ENCODE peak calls at places on chromosomes 12 and 14, in four cellular contexts. Z is astrocyte of the cerebellum, R is tibial artery, T is uterus. L is an unnamed sample.

GRCh38 chr14:99554184-99554583 is 49.8 kb downstream of the CCDC85C start:
- DNase-seq in Z (no peak), R (no peak), T (no peak), L (peak; percentile 52)

GRCh38 chr12:33795536-33795935 is 226.8 kb upstream of the ALG10 start:
- DNase-seq in Z (no peak), R (no peak), T (no peak), L (no peak)

GRCh38 chr14:100842799-100843198 is 16.9 kb downstream of the MEG3 start:
- DNase-seq in Z (peak; percentile 87), R (no peak), T (peak; percentile 52), L (no peak)

GRCh38 chr12:69415471-69416275 is 54.5 kb upstream of the FRS2 start:
- DNase-seq in Z (peak; percentile 87), R (peak; percentile 73), T (peak; percentile 56), L (peak; percentile 32)

GRCh38 chr12:48629541-48629940 is 52.5 kb downstream of the KANSL2 start:
- DNase-seq in Z (no peak), R (no peak), T (no peak), L (no peak)

GRCh38 chr12:53049582-53050318 is at the start of gene TNS2:
- DNase-seq in Z (no peak), R (peak; percentile 95), T (peak; percentile 81), L (peak; percentile 84)

GRCh38 chr12:69687390-69687789 is 11.7 kb downstream of the BEST3 start:
- DNase-seq in Z (no peak), R (no peak), T (no peak), L (no peak)

GRCh38 chr12:44876554-44877275 is 600 bp upstream of the NELL2 start:
- DNase-seq in Z (no peak), R (peak; percentile 59), T (no peak), L (peak; percentile 14)

GRCh38 chr14:51614707-51615106 is 37.0 kb upstream of the FRMD6 start:
- DNase-seq in Z (peak; percentile 71), R (no peak), T (no peak), L (no peak)

GRCh38 chr12:121770388-121770787 is 23.1 kb downstream of the RHOF start:
- DNase-seq in Z (no peak), R (no peak), T (no peak), L (no peak)

GRCh38 chr12:65171870-65172269 is 2.5 kb downstream of the LEMD3 start:
- DNase-seq in Z (no peak), R (no peak), T (no peak), L (no peak)
- H3K4me3 ChIP-seq in Z (peak overlapping the region; percentile 87), R (peak overlapping the region; percentile 69), T (no peak overlapping the region), L (no peak overlapping the region)

GRCh38 chr14:32405856-32406255 is 76.8 kb downstream of the AKAP6 start:
- DNase-seq in Z (no peak), R (no peak), T (no peak), L (no peak)
- TF ChIP-seq CTCF in Z (no peak), R (no peak), T (no peak), L (no peak)

DNA sequence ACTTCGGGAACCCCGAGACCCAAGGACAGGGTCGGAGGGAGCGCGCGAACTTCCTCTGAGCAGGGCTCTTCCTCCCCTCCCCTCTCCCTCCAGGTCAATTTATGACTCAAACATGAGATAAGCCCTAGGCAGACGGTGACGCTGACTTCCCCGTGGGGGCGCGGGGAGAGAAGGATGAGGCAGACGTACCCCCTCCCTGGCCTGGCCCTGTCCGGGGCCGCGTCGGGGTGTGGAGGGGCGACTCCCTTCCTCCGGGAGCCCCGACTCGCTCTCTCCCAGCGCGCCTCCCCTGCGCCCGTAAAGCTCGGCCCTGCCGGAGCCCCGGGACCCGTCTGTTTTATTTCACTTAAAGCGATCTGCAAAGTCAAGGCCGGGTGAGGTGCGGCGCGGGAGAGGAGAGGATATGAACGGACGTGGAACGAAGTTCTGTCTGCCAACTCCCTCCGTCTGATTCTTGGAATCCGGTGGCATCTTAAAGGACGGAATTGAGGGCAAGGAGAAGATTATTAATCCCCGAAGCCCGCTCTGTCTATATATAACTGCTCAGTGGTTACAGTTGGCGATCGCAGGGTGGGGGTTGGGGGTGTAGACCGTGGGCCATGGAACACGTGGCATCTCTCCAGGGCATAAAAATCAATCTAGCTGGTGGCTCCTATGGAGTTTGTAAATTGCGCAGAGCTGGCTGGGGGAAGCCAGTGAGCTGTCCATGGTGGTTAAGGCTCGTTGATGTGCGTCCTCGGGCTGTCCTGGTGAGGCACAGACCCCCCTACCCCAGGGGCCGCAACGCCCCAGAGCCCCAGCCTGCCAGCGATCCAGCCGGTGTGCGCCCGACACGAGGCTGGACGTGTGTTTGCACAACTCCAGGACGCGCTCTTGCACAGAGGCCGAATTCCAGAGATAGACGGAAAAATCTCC is 2.9 kb upstream of the PTHLH start:
- DNase-seq in Z (no peak), R (no peak), T (no peak), L (peak; percentile 10)
- H3K4me3 ChIP-seq in Z (peak overlapping the region; percentile 38), R (peak overlapping the region; percentile 27), T (peak overlapping the region; percentile 10), L (peak overlapping the region; percentile 16)

GRCh38 chr12:109583733-109584132 is 10.1 kb downstream of the MVK start:
- DNase-seq in Z (no peak), R (no peak), T (no peak), L (no peak)

GRCh38 chr12:109581856-109582255 is 8.3 kb downstream of the MVK start:
- DNase-seq in Z (no peak), R (no peak), T (no peak), L (no peak)

GRCh38 chr12:109580684-109581333 is 7.2 kb downstream of the MVK start:
- DNase-seq in Z (no peak), R (no peak), T (no peak), L (no peak)

GRCh38 chr12:109581334-109581691 is 7.7 kb downstream of the MVK start:
- DNase-seq in Z (no peak), R (no peak), T (no peak), L (no peak)

GRCh38 chr12:109582636-109583035 is 9.0 kb downstream of the MVK start:
- DNase-seq in Z (no peak), R (no peak), T (no peak), L (peak; percentile 17)
- TF ChIP-seq CTCF in Z (no peak), R (no peak), T (no peak), L (no peak)

GRCh38 chr12:93322784-93323183 is 54.9 kb upstream of the NUDT4 start:
- DNase-seq in Z (no peak), R (no peak), T (no peak), L (no peak)

GRCh38 chr12:93325855-93326254 is 51.9 kb upstream of the NUDT4 start:
- DNase-seq in Z (peak; percentile 44), R (no peak), T (no peak), L (no peak)

GRCh38 chr12:93318720-93319522 is 58.8 kb upstream of the NUDT4 start:
- DNase-seq in Z (no peak), R (no peak), T (no peak), L (no peak)

GRCh38 chr12:93319523-93320045 is 58.1 kb upstream of the NUDT4 start:
- DNase-seq in Z (no peak), R (no peak), T (no peak), L (no peak)

GRCh38 chr12:93323625-93324165 is 54.0 kb upstream of the NUDT4 start:
- DNase-seq in Z (no peak), R (no peak), T (no peak), L (no peak)
- H3K4me3 ChIP-seq in Z (no peak overlapping the region), R (no peak overlapping the region), T (no peak overlapping the region), L (no peak overlapping the region)

GRCh38 chr12:111687255-111687654 is 1.4 kb downstream of the ACAD10 start:
- DNase-seq in Z (no peak), R (no peak), T (no peak), L (no peak)
- TF ChIP-seq CTCF in Z (no peak), R (no peak), T (no peak), L (no peak)

DNA sequence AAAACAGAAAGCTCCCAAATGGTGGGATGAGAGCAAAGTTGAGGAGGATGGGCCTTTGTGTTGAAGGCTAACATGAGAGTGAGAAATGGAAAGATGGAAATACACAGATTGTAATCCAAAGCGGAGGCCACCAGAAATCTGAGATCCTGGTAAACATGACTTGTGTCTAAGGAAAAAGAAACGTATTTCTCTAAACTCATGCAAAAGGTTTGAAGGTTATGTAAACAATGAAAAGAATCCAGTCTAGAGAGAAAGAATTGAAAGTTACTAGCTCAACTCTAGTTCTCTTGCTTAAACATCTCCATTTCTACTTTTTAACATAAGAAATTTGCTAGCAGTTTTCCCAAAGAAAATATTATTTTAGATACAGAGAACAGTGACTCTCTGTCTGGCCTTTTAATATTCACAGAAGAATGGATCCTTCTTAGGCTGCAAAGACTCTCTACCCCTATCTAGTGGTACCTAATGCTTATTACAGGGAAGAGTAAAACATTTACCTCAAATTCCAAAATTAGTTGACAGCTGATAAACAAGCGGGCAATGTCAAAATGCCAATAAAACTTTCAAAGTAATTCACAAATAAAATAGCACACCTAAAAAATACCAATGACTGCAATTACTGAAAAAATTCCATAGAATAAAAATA is 75.8 kb upstream of the SOX5 start:
- DNase-seq in Z (no peak), R (no peak), T (no peak), L (no peak)
- H3K4me3 ChIP-seq in Z (no peak overlapping the region), R (no peak overlapping the region), T (no peak overlapping the region), L (no peak overlapping the region)

DNA sequence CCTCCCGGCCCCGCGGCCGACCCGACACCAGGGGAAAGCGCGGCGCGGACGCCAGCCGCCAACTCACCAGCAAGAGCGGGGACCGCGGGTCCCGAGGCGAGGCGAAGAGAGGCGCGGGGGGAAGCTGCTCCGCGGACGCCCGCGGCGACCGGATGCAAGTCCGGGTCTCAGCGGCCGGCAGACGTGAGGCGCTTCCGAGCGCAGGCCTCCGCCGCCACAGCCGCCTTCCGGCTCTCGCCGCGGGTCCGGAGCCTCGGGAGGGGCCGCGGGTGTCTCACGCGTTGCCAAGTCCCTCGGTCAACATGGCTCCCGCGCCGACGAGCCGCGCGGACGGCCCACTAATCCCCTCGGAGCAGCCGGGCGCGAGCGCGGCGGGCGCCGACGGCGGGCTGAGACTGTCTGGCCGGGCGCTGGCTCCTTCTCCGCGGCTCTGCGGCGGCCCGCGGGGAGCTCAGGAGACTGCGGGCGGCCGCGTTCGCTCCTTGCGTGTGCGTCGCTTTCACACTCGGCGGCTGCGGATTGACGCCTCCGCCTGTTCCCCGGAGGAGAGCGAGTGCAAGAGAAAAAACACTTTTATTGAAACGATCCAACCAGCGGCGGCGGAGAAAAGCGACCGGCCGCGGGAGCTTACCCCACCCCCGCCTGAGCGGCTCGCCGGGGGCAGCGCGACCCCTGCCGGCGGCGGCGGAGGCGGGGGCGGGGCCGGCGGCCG is at the start of gene CDK17:
- DNase-seq in Z (peak; percentile 69), R (peak; percentile 91), T (peak; percentile 87), L (peak; percentile 85)
- TF ChIP-seq CTCF in Z (peak; percentile 31), R (peak; percentile 40), T (peak; percentile 19), L (peak; percentile 57)

GRCh38 chr12:132163041-132163910 is 19.0 kb downstream of the NOC4L start:
- DNase-seq in Z (no peak), R (no peak), T (no peak), L (peak; percentile 7)
- H3K4me3 ChIP-seq in Z (no peak overlapping the region), R (peak overlapping the region; percentile 45), T (no peak overlapping the region), L (no peak overlapping the region)

L was measured in heart right ventricle.